ENCODE peak calls at places on chromosomes 2 and 18, in ten cellular contexts. F, A, K, Q, O, H, J, C, R and D are unnamed samples.

GRCh38 chr18:3132700-3133099 is 87.1 kb downstream of the MYOM1 start:
- DNase-seq in C (no peak), J (no peak), Q (peak; percentile 42), F (no peak), A (no peak), H (no peak), K (no peak), O (no peak), R (no peak), D (no peak)

GRCh38 chr2:221005338-221005737 is 566.8 kb downstream of the EPHA4 start:
- DNase-seq in Q (no peak), F (no peak), C (no peak), K (no peak), O (no peak), R (no peak), A (no peak), H (no peak), J (no peak), D (no peak)

GRCh38 chr2:182668671-182669070 is 47.4 kb upstream of the DNAJC10 start:
- DNase-seq in F (no peak), J (no peak), K (no peak), H (no peak), R (no peak), A (no peak), Q (peak; percentile 3), C (no peak), O (peak; percentile 14), D (no peak)

GRCh38 chr2:39914949-39915348 is 135.9 kb upstream of the THUMPD2 start:
- DNase-seq in A (no peak), K (no peak), R (no peak), J (no peak), F (no peak), O (no peak), Q (no peak), C (no peak), H (no peak), D (no peak)

GRCh38 chr2:131431336-131431735 is 44.6 kb upstream of the TUBA3D start:
- DNase-seq in O (no peak), C (no peak), R (no peak), H (no peak), Q (no peak), J (no peak), A (no peak), F (no peak), K (no peak), D (no peak)

GRCh38 chr2:36356990-36357505 is 1.5 kb downstream of the CRIM1 start:
- DNase-seq in Q (peak; percentile 60), J (no peak), K (no peak), O (peak; percentile 53), H (peak; percentile 28), F (peak; percentile 65), C (no peak), A (no peak), R (peak; percentile 66), D (no peak)

GRCh38 chr2:15038373-15039364 is 406.2 kb downstream of the LRATD1 start:
- DNase-seq in J (no peak), F (no peak), Q (no peak), K (no peak), R (no peak), C (no peak), A (no peak), O (no peak), H (no peak), D (no peak)

GRCh38 chr2:33298233-33298632 is 178.2 kb upstream of the RASGRP3 start:
- DNase-seq in J (no peak), Q (peak; percentile 80), C (no peak), O (no peak), F (no peak), H (no peak), K (no peak), R (no peak), A (no peak), D (peak; percentile 92)

GRCh38 chr2:79393806-79394484 is 118.9 kb upstream of the CTNNA2 start:
- DNase-seq in A (no peak), H (no peak), F (no peak), J (no peak), C (no peak), Q (no peak), O (no peak), R (no peak), K (no peak), D (peak; percentile 3)

GRCh38 chr2:107529146-107529545 is 297.5 kb upstream of the RGPD4 start:
- DNase-seq in O (peak; percentile 74), F (no peak), K (no peak), C (no peak), A (no peak), R (no peak), Q (peak; percentile 7), H (no peak), J (no peak), D (no peak)

GRCh38 chr2:32656069-32656468 is 28.2 kb downstream of the TTC27 start:
- DNase-seq in J (no peak), R (no peak), O (no peak), C (no peak), F (no peak), H (no peak), Q (no peak), K (no peak), A (no peak), D (peak; percentile 58)

GRCh38 chr18:58863539-58864145 is 1.0 kb upstream of the ZNF532 start:
- DNase-seq in K (no peak), R (no peak), O (no peak), J (peak; percentile 81), Q (peak; percentile 74), A (no peak), F (peak; percentile 68), C (peak; percentile 26), H (peak; percentile 51), D (peak; percentile 71)

GRCh38 chr2:51006641-51007040 is 25.3 kb downstream of the NRXN1 start:
- DNase-seq in J (no peak), C (no peak), F (no peak), R (no peak), A (no peak), Q (no peak), H (no peak), K (no peak), O (no peak), D (no peak)

GRCh38 chr2:96523659-96524481 is 12.7 kb upstream of the ARID5A start:
- DNase-seq in A (no peak), H (no peak), O (no peak), K (no peak), C (no peak), J (no peak), Q (peak; percentile 83), R (no peak), F (peak; percentile 54), D (peak; percentile 20)

GRCh38 chr18:3207565-3207964 is 12.2 kb downstream of the MYOM1 start:
- DNase-seq in Q (peak; percentile 62), H (no peak), J (no peak), C (no peak), O (peak; percentile 43), R (no peak), F (no peak), A (no peak), K (no peak), D (peak; percentile 36)

GRCh38 chr2:219284501-219285347 is 5.6 kb downstream of the DNAJB2 start:
- DNase-seq in Q (peak; percentile 42), R (no peak), C (no peak), J (no peak), H (no peak), A (no peak), O (no peak), K (no peak), F (no peak), D (no peak)

GRCh38 chr2:86223682-86224560 is 24.7 kb downstream of the MRPL35 start:
- DNase-seq in R (no peak), A (no peak), C (no peak), F (no peak), O (no peak), K (no peak), H (no peak), Q (peak; percentile 74), J (no peak), D (no peak)

GRCh38 chr18:7579176-7579922 is 12.2 kb downstream of the PTPRM start:
- DNase-seq in Q (peak; percentile 61), A (no peak), O (no peak), R (no peak), C (no peak), K (no peak), F (no peak), J (no peak), H (no peak), D (no peak)

GRCh38 chr2:42789751-42790150 is 2.6 kb downstream of the HAAO start:
- DNase-seq in R (no peak), H (no peak), J (peak; percentile 50), O (no peak), A (no peak), K (no peak), F (no peak), Q (no peak), C (no peak), D (no peak)